ENCODE peak calls at places on chromosomes 11 and 22, in five cellular contexts. One of them, this sample, is unnamed.

GRCh38 chr11:6475936-6476335 is 2.2 kb upstream of the TRIM3 start:
- DNase-seq in NCI-H187: no peak
- DNase-seq in NCI-H1417: peak
- DNase-seq in stimulated activated CD4-positive, alpha-beta T cell treated with anti-CD3 and anti-CD28 coated beads, Interleukin-12 subunit alpha, Interleukin-12 subunit beta, amount 100 ng/mL, for 24 hours: no peak
- DNase-seq in ACHN: no peak
- DNase-seq in this sample: peak

GRCh38 chr11:123363556-123363955 is 66.5 kb upstream of the GRAMD1B start:
- DNase-seq in NCI-H187: no peak
- DNase-seq in NCI-H1417: no peak
- DNase-seq in stimulated activated CD4-positive, alpha-beta T cell treated with anti-CD3 and anti-CD28 coated beads, Interleukin-12 subunit alpha, Interleukin-12 subunit beta, amount 100 ng/mL, for 24 hours: no peak
- DNase-seq in ACHN: no peak
- DNase-seq in this sample: no peak

GRCh38 chr11:57478971-57479663 is 18.8 kb downstream of the RTN4RL2 start:
- DNase-seq in NCI-H187: no peak
- DNase-seq in NCI-H1417: peak
- DNase-seq in stimulated activated CD4-positive, alpha-beta T cell treated with anti-CD3 and anti-CD28 coated beads, Interleukin-12 subunit alpha, Interleukin-12 subunit beta, amount 100 ng/mL, for 24 hours: no peak
- DNase-seq in ACHN: no peak
- DNase-seq in this sample: no peak

GRCh38 chr11:911031-911889 is 650 bp upstream of the CHID1 start:
- DNase-seq in NCI-H187: no peak
- DNase-seq in NCI-H1417: peak
- DNase-seq in stimulated activated CD4-positive, alpha-beta T cell treated with anti-CD3 and anti-CD28 coated beads, Interleukin-12 subunit alpha, Interleukin-12 subunit beta, amount 100 ng/mL, for 24 hours: peak
- DNase-seq in ACHN: peak
- DNase-seq in this sample: peak

GRCh38 chr11:36509265-36509664 is 807 bp downstream of the TRAF6 start:
- DNase-seq in NCI-H187: no peak
- DNase-seq in NCI-H1417: peak
- DNase-seq in stimulated activated CD4-positive, alpha-beta T cell treated with anti-CD3 and anti-CD28 coated beads, Interleukin-12 subunit alpha, Interleukin-12 subunit beta, amount 100 ng/mL, for 24 hours: no peak
- DNase-seq in ACHN: peak
- DNase-seq in this sample: no peak

GRCh38 chr11:18705651-18706281 is 7.2 kb downstream of the TMEM86A start:
- DNase-seq in NCI-H187: no peak
- DNase-seq in NCI-H1417: peak
- DNase-seq in stimulated activated CD4-positive, alpha-beta T cell treated with anti-CD3 and anti-CD28 coated beads, Interleukin-12 subunit alpha, Interleukin-12 subunit beta, amount 100 ng/mL, for 24 hours: no peak
- DNase-seq in ACHN: no peak
- DNase-seq in this sample: no peak

GRCh38 chr22:34833982-34834510 is 231.9 kb upstream of the ISX start:
- DNase-seq in NCI-H187: no peak
- DNase-seq in NCI-H1417: no peak
- DNase-seq in stimulated activated CD4-positive, alpha-beta T cell treated with anti-CD3 and anti-CD28 coated beads, Interleukin-12 subunit alpha, Interleukin-12 subunit beta, amount 100 ng/mL, for 24 hours: no peak
- DNase-seq in ACHN: no peak
- DNase-seq in this sample: no peak

GRCh38 chr11:809287-810039 is at the start of gene RPLP2:
- DNase-seq in NCI-H187: peak
- DNase-seq in NCI-H1417: peak
- DNase-seq in stimulated activated CD4-positive, alpha-beta T cell treated with anti-CD3 and anti-CD28 coated beads, Interleukin-12 subunit alpha, Interleukin-12 subunit beta, amount 100 ng/mL, for 24 hours: peak
- DNase-seq in ACHN: peak
- DNase-seq in this sample: peak

GRCh38 chr22:27170491-27170890 is 513.1 kb downstream of the MIAT start:
- DNase-seq in NCI-H187: no peak
- DNase-seq in NCI-H1417: no peak
- DNase-seq in stimulated activated CD4-positive, alpha-beta T cell treated with anti-CD3 and anti-CD28 coated beads, Interleukin-12 subunit alpha, Interleukin-12 subunit beta, amount 100 ng/mL, for 24 hours: no peak
- DNase-seq in ACHN: peak
- DNase-seq in this sample: no peak

GRCh38 chr11:129115652-129116585 is 76.2 kb downstream of the ARHGAP32 start:
- DNase-seq in NCI-H187: no peak
- DNase-seq in NCI-H1417: no peak
- DNase-seq in stimulated activated CD4-positive, alpha-beta T cell treated with anti-CD3 and anti-CD28 coated beads, Interleukin-12 subunit alpha, Interleukin-12 subunit beta, amount 100 ng/mL, for 24 hours: no peak
- DNase-seq in ACHN: peak
- DNase-seq in this sample: no peak

GRCh38 chr11:3853935-3854659 is 1.4 kb upstream of the STIM1 start:
- DNase-seq in NCI-H187: no peak
- DNase-seq in NCI-H1417: no peak
- DNase-seq in stimulated activated CD4-positive, alpha-beta T cell treated with anti-CD3 and anti-CD28 coated beads, Interleukin-12 subunit alpha, Interleukin-12 subunit beta, amount 100 ng/mL, for 24 hours: peak
- DNase-seq in ACHN: no peak
- DNase-seq in this sample: no peak

GRCh38 chr11:73252577-73253191 is 19.5 kb upstream of the P2RY6 start:
- DNase-seq in NCI-H187: peak
- DNase-seq in NCI-H1417: peak
- DNase-seq in stimulated activated CD4-positive, alpha-beta T cell treated with anti-CD3 and anti-CD28 coated beads, Interleukin-12 subunit alpha, Interleukin-12 subunit beta, amount 100 ng/mL, for 24 hours: no peak
- DNase-seq in ACHN: peak
- DNase-seq in this sample: peak

GRCh38 chr11:59191095-59191494 is 19.2 kb downstream of the DTX4 start:
- DNase-seq in NCI-H187: no peak
- DNase-seq in NCI-H1417: no peak
- DNase-seq in stimulated activated CD4-positive, alpha-beta T cell treated with anti-CD3 and anti-CD28 coated beads, Interleukin-12 subunit alpha, Interleukin-12 subunit beta, amount 100 ng/mL, for 24 hours: no peak
- DNase-seq in ACHN: no peak
- DNase-seq in this sample: no peak

GRCh38 chr22:47270463-47271135 is 508.1 kb downstream of the TBC1D22A start:
- DNase-seq in NCI-H187: no peak
- DNase-seq in NCI-H1417: no peak
- DNase-seq in stimulated activated CD4-positive, alpha-beta T cell treated with anti-CD3 and anti-CD28 coated beads, Interleukin-12 subunit alpha, Interleukin-12 subunit beta, amount 100 ng/mL, for 24 hours: no peak
- DNase-seq in ACHN: no peak
- DNase-seq in this sample: no peak

GRCh38 chr11:112587664-112588063 is 327.0 kb upstream of the PLET1 start:
- DNase-seq in NCI-H187: no peak
- DNase-seq in NCI-H1417: no peak
- DNase-seq in stimulated activated CD4-positive, alpha-beta T cell treated with anti-CD3 and anti-CD28 coated beads, Interleukin-12 subunit alpha, Interleukin-12 subunit beta, amount 100 ng/mL, for 24 hours: no peak
- DNase-seq in ACHN: no peak
- DNase-seq in this sample: no peak

GRCh38 chr22:26323013-26323412 is 106.0 kb upstream of the ASPHD2 start:
- DNase-seq in NCI-H187: no peak
- DNase-seq in NCI-H1417: no peak
- DNase-seq in stimulated activated CD4-positive, alpha-beta T cell treated with anti-CD3 and anti-CD28 coated beads, Interleukin-12 subunit alpha, Interleukin-12 subunit beta, amount 100 ng/mL, for 24 hours: no peak
- DNase-seq in ACHN: no peak
- DNase-seq in this sample: no peak

This sample was measured in H9.